ENCODE peak calls at places on chromosomes 6 and 20, in ten cellular contexts. I is skeletal muscle cell; L is uterus; D is thyroid gland; F is foreskin fibroblast; B is mammary epithelial cell; K is cardiac fibroblast; Y is CD4-positive, alpha-beta memory T cell; S is MM.1S; V is brain microvascular endothelial cell. Z is an unnamed sample.

GRCh38 chr6:30722280-30723112 is 2.3 kb downstream of the TUBB start:
- DNase-seq in B (peak), S (peak), F (peak), Y (peak), L (peak), V (peak), D (peak), K (peak), I (no peak), Z (peak)

GRCh38 chr20:46077642-46078305 is 12.0 kb downstream of the NCOA5 start:
- DNase-seq in D (no peak), Y (no peak), B (no peak), F (no peak), S (peak), K (no peak), V (no peak), I (no peak), L (no peak), Z (no peak)

GRCh38 chr20:20837574-20838021 is 125.2 kb upstream of the RALGAPA2 start:
- DNase-seq in F (peak), B (no peak), K (peak), V (peak), L (peak), Y (no peak), I (no peak), S (peak), D (peak), Z (peak)

GRCh38 chr20:38550274-38550673 is 30.7 kb upstream of the ADIG start:
- DNase-seq in D (no peak), L (no peak), F (no peak), I (no peak), Y (no peak), V (no peak), S (peak), K (no peak), B (no peak), Z (no peak)

GRCh38 chr20:63574829-63575720 is 1.0 kb upstream of the HELZ2 start:
- DNase-seq in Y (no peak), B (no peak), K (peak), I (no peak), D (no peak), F (peak), V (no peak), L (no peak), S (no peak), Z (no peak)

GRCh38 chr6:109187399-109188114 is 92.2 kb downstream of the CEP57L1 start:
- DNase-seq in K (peak), V (no peak), S (peak), B (peak), L (peak), I (no peak), F (peak), Y (peak), D (peak), Z (peak)

GRCh38 chr6:70124882-70125535 is 177.9 kb downstream of the COL9A1 start:
- DNase-seq in S (no peak), F (peak), Y (no peak), K (peak), D (no peak), B (peak), V (peak), I (peak), L (no peak), Z (peak)

GRCh38 chr6:70379473-70380013 is 33.8 kb upstream of the FAM135A start:
- DNase-seq in K (no peak), L (no peak), F (no peak), S (no peak), I (no peak), B (no peak), D (no peak), V (no peak), Y (no peak), Z (no peak)

GRCh38 chr6:164415832-164416563 is 893.4 kb downstream of the C6orf118 start:
- DNase-seq in F (no peak), K (peak), S (no peak), Y (no peak), I (no peak), V (no peak), B (no peak), L (no peak), D (no peak), Z (no peak)

GRCh38 chr6:77883849-77884248 is 231.0 kb downstream of the MEI4 start:
- DNase-seq in K (peak), F (no peak), B (no peak), V (no peak), S (no peak), I (no peak), L (no peak), Y (no peak), D (no peak), Z (peak)

GRCh38 chr20:8721098-8721497 is 347.8 kb upstream of the PLCB4 start:
- DNase-seq in S (peak), K (peak), V (peak), B (peak), Y (peak), F (peak), D (peak), L (peak), I (peak), Z (peak)

GRCh38 chr6:157221049-157221816 is 102.1 kb downstream of the TMEM242 start:
- DNase-seq in F (peak), I (no peak), D (peak), B (peak), Y (peak), L (peak), K (peak), V (peak), S (peak), Z (peak)

GRCh38 chr6:151993364-151993763 is 185.9 kb downstream of the ESR1 start:
- DNase-seq in D (no peak), I (no peak), B (no peak), F (no peak), L (no peak), K (no peak), V (no peak), Y (no peak), S (no peak), Z (no peak)

GRCh38 chr6:11343963-11344714 is 111.7 kb upstream of the NEDD9 start:
- DNase-seq in D (no peak), I (no peak), Y (no peak), K (no peak), F (no peak), S (no peak), L (no peak), V (no peak), B (peak), Z (peak)

DNA sequence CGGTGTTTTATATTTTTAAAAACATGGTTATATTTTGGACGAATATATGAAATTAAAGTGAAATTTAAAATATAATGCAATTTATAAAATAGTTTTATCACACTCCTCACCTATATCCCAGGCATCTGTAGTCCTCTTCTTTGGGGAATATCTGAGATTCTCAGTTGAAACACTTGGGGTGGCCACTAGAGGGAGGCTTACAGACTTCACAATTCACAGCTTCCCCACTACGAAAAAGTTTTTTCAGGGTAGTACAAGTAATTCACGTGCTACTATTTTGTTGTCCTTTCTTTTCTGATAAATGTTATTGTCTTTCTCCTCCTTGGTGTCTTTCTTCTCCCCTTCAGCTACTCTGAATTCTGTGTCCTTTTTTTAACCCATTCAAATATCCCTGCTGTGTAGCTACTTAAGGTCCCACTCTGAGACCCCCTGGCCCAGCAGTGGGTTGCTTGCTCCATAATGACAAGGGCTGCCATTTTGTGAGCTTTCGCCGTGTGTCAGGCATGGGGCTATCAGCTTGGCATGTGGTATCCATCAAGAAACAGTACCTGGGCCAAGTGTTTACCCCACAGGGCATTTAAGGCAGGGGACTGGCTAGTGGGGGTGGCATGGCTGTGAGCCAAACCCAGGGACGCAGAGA is 43.6 kb upstream of the PHACTR3 start:
- DNase-seq in V (peak), D (no peak), S (peak), K (peak), Y (no peak), I (no peak), F (peak), L (no peak), B (peak), Z (no peak)
- H3K4me3 ChIP-seq in V (no peak), D (no peak), S (no peak), K (no peak), Y (no peak), I (no peak), F (no peak), L (no peak), B (no peak), Z (no peak)

GRCh38 chr20:35030136-35030535 is 62.5 kb downstream of the TRPC4AP start:
- DNase-seq in B (no peak), V (no peak), F (no peak), I (no peak), Y (no peak), L (no peak), K (no peak), D (no peak), S (no peak), Z (no peak)

GRCh38 chr20:35040090-35040489 is 52.5 kb downstream of the TRPC4AP start:
- DNase-seq in F (no peak), K (no peak), L (no peak), D (no peak), V (no peak), S (no peak), Y (no peak), I (no peak), B (no peak), Z (no peak)

GRCh38 chr20:35039146-35039545 is 53.5 kb downstream of the TRPC4AP start:
- DNase-seq in V (no peak), I (no peak), L (no peak), F (no peak), K (no peak), B (peak), S (no peak), D (peak), Y (no peak), Z (peak)

GRCh38 chr20:35034150-35034549 is 58.5 kb downstream of the TRPC4AP start:
- DNase-seq in F (no peak), I (no peak), B (no peak), K (no peak), S (no peak), D (no peak), Y (no peak), L (no peak), V (no peak), Z (no peak)
- H3K4me3 ChIP-seq in F (no peak), I (no peak), B (no peak), K (no peak), S (no peak), D (no peak), Y (no peak), L (no peak), V (no peak), Z (no peak)

GRCh38 chr6:159056432-159056831 is 11.6 kb upstream of the TAGAP start:
- DNase-seq in B (no peak), S (no peak), Y (no peak), V (no peak), F (no peak), K (no peak), L (no peak), I (no peak), D (no peak), Z (no peak)

GRCh38 chr6:159059099-159059498 is 14.3 kb upstream of the TAGAP start:
- DNase-seq in S (no peak), F (no peak), L (no peak), I (no peak), V (no peak), B (no peak), K (no peak), Y (no peak), D (no peak), Z (no peak)

GRCh38 chr6:159056003-159056402 is 11.2 kb upstream of the TAGAP start:
- DNase-seq in S (no peak), F (no peak), Y (no peak), V (no peak), D (no peak), I (no peak), L (no peak), B (no peak), K (no peak), Z (no peak)

GRCh38 chr6:159053781-159054398 is 9.1 kb upstream of the TAGAP start:
- DNase-seq in S (no peak), F (no peak), L (no peak), V (no peak), K (no peak), D (no peak), I (no peak), Y (no peak), B (no peak), Z (no peak)

DNA sequence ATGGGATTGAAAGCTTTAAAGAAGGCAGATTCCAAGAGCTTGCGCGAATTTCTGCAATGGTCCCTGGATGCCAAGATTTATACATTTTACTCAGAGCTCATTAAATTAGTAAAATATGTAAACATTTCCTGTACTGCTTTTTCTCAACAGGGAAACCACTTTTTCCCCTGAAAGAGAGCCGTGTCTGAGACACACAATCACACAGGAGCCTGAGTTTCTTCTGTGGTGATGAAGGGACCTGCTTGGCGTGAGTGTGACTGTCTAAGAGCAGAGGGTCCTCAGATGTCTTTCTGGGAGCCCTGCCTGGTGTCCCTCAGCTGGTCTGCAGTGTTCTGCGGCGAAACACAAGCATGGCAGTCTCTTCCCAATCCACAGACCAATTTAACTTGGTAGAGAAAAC is 12.2 kb upstream of the TAGAP start:
- DNase-seq in V (no peak), Y (no peak), I (no peak), F (no peak), B (no peak), D (no peak), K (no peak), L (no peak), S (no peak), Z (no peak)
- H3K4me3 ChIP-seq in V (no peak), Y (no peak), I (no peak), F (no peak), B (no peak), D (no peak), K (no peak), L (no peak), S (no peak), Z (no peak)

DNA sequence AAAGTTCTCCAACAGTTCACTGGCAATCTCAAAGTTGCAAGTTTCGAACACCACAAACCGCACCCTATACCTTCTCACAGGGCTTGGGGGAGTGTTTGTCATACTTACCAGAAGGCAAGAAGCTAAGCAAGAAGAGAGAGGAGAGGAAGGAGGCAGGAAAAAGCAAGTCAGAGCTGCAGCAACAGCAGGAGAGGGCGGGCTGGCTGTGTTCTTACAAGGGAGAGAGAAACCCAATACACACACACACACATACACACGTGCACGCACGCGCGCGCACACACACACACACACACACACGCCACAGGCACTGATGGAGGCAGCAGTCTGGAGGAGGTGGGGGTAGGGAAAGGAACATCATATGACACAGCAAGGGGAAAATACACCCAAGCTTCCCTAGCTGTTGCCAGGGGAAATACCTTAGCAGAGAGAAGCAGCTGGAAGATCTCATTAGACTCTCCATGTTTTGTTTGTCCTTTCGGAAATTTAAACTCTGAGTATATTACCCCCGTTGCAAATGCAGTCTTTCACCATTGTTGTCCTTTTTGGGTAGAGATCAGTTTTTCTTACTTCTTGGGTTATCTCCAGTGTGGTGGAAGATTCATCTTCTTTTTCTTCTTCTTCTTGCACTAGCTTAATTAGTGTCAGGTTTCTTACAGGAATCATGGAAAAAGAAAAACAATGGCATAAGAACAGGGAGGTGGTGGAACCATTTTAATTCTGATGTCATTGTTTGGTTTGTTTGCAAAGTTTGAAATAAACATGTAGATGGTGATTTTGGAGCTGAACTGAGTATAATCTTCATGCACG is at the start of gene TXLNB:
- DNase-seq in B (peak), L (peak), Y (peak), V (peak), D (peak), S (peak), K (peak), I (peak), F (peak), Z (peak)
- H3K4me3 ChIP-seq in B (no peak), L (peak), Y (peak), V (no peak), D (no peak), S (peak), K (no peak), I (peak), F (peak), Z (no peak)

GRCh38 chr6:34146021-34146782 is at the start of gene GRM4:
- DNase-seq in S (no peak), L (no peak), V (no peak), I (no peak), K (no peak), F (no peak), Y (no peak), B (no peak), D (no peak), Z (no peak)

GRCh38 chr6:34143884-34144580 is 1.9 kb downstream of the GRM4 start:
- DNase-seq in B (no peak), V (no peak), D (no peak), K (no peak), F (peak), L (no peak), S (no peak), Y (peak), I (no peak), Z (no peak)

GRCh38 chr6:34145161-34146020 is 496 bp downstream of the GRM4 start:
- DNase-seq in Y (peak), F (peak), S (no peak), V (peak), K (peak), B (peak), L (no peak), I (peak), D (peak), Z (peak)

GRCh38 chr6:34143196-34143883 is 2.5 kb downstream of the GRM4 start:
- DNase-seq in F (no peak), L (no peak), V (no peak), I (no peak), Y (no peak), D (no peak), K (no peak), B (no peak), S (no peak), Z (no peak)

DNA sequence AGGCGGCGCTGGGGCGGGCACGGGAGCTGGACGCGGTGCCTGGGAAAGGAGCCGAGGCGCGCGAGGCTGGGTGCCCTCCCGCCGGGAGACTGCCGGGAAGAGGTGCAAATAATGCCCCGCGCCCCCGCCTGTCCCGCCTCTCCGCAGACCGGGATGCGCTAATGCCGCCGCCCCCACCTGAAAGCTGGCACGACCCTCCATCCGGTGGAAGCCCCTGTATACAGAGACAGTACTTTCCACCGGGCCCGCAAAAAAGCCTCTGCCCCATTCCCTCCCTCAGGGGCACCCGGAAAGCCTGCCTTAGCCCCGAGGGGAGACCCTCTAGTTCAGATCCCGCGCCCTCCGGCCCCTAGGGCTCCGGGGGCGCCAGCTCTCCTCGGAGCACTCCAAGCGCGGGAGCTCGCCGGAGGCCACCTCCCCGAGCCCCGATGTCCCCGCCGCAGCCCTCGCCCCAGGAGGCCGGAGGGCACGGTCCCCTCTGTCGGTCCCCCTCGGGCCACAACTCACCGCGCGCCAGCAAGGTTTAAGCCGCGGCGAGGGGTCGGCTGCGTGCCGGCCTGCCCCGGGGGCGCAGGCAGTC is 1.2 kb downstream of the GRM4 start:
- DNase-seq in L (no peak), I (no peak), V (no peak), Y (no peak), B (no peak), S (no peak), D (no peak), K (no peak), F (peak), Z (no peak)
- H3K4me3 ChIP-seq in L (peak), I (peak), V (no peak), Y (no peak), B (peak), S (no peak), D (no peak), K (no peak), F (peak), Z (peak)

GRCh38 chr20:34825530-34826362 is at the start of gene NCOA6:
- DNase-seq in F (peak), B (peak), V (peak), L (peak), Y (peak), S (peak), K (peak), D (peak), I (peak), Z (peak)
- H3K4me3 ChIP-seq in F (peak), B (peak), V (peak), L (peak), Y (peak), S (peak), K (peak), D (peak), I (peak), Z (peak)

GRCh38 chr6:21666788-21667681 is 73.5 kb downstream of the SOX4 start:
- DNase-seq in D (no peak), K (peak), S (no peak), Y (no peak), F (peak), I (no peak), B (no peak), V (no peak), L (peak), Z (no peak)

GRCh38 chr6:21665101-21665435 is 71.5 kb downstream of the SOX4 start:
- DNase-seq in S (no peak), V (no peak), B (no peak), L (peak), K (peak), D (no peak), F (peak), I (no peak), Y (no peak), Z (no peak)

GRCh38 chr6:21665436-21666199 is 72.1 kb downstream of the SOX4 start:
- DNase-seq in L (peak), D (no peak), S (no peak), Y (no peak), V (no peak), K (peak), B (no peak), I (no peak), F (no peak), Z (no peak)

GRCh38 chr6:21666200-21666671 is 72.7 kb downstream of the SOX4 start:
- DNase-seq in S (no peak), V (no peak), D (peak), Y (no peak), B (no peak), L (peak), I (no peak), F (peak), K (peak), Z (no peak)

GRCh38 chr6:21664263-21665081 is 70.9 kb downstream of the SOX4 start:
- DNase-seq in S (no peak), Y (no peak), V (no peak), L (peak), I (no peak), D (peak), B (peak), K (peak), F (peak), Z (no peak)
- H3K4me3 ChIP-seq in S (no peak), Y (no peak), V (peak), L (peak), I (peak), D (no peak), B (peak), K (peak), F (peak), Z (peak)